ENCODE peak calls at places on chromosomes 13 and 19, in four cellular contexts. T is IMR-90, J is GM06990, E is thoracic aorta. P is an unnamed sample.

GRCh38 chr13:41909524-41909923 is 51.4 kb downstream of the VWA8 start:
- DNase-seq in E (no peak), J (no peak), T (no peak), P (no peak)

GRCh38 chr13:41639955-41640780 is 182.8 kb downstream of the RGCC start:
- DNase-seq in J (no peak), T (no peak), E (no peak), P (peak)

GRCh38 chr19:4238831-4239230 is 8.0 kb upstream of the YJU2 start:
- DNase-seq in J (no peak), E (no peak), T (no peak), P (no peak)

GRCh38 chr19:6047741-6048231 is 62.5 kb downstream of the RFX2 start:
- DNase-seq in T (peak), J (no peak), E (no peak), P (peak)

GRCh38 chr13:79423801-79424642 is 18.0 kb upstream of the RBM26 start:
- DNase-seq in J (no peak), T (peak), E (no peak), P (peak)

GRCh38 chr13:48214519-48215121 is 18.4 kb upstream of the ITM2B start:
- DNase-seq in T (no peak), J (no peak), E (no peak), P (no peak)

GRCh38 chr13:39451860-39452301 is 151.1 kb downstream of the LHFPL6 start:
- DNase-seq in T (peak), J (peak), E (no peak), P (peak)

GRCh38 chr13:32811297-32811800 is 204.9 kb upstream of the KL start:
- DNase-seq in J (peak), E (no peak), T (no peak), P (no peak)

GRCh38 chr19:858868-859843 is at the start of gene CFD:
- DNase-seq in J (no peak), E (no peak), T (no peak), P (peak)

GRCh38 chr19:53431399-53432087 is at the start of gene ZNF761:
- DNase-seq in E (peak), T (peak), J (peak), P (peak)
- TF ChIP-seq CTCF in E (peak), T (peak), J (peak), P (peak)

GRCh38 chr13:28494537-28494860 is 429 bp downstream of the FLT1 start:
- DNase-seq in T (no peak), E (no peak), J (no peak), P (peak)
- H3K4me3 ChIP-seq in T (peak), E (peak), J (peak), P (peak)

GRCh38 chr19:16252459-16253205 is 54.9 kb downstream of the AP1M1 start:
- DNase-seq in J (peak), E (no peak), T (no peak), P (no peak)
- TF ChIP-seq CTCF in J (no peak), E (no peak), T (no peak), P (no peak)

GRCh38 chr13:107827840-107828549 is 387.3 kb downstream of the LIG4 start:
- DNase-seq in T (no peak), J (no peak), E (no peak), P (no peak)
- H3K4me3 ChIP-seq in T (no peak), J (no peak), E (no peak), P (no peak)